ENCODE peak calls at places on chromosomes 5 and 9, in seven cellular contexts. P is osteoblast; M is SK-N-SH; N is heart right ventricle; D is suprapubic skin; Q is Panc1; T is CD8-positive, alpha-beta T cell. R is an unnamed sample.
A peak's percentile ranks its signal among the peaks of the same experiment; 100 is the strongest.

GRCh38 chr5:72531496-72532190 is 24.4 kb upstream of the ZNF366 start:
- DNase-seq in P (no peak), M (no peak), N (no peak), D (no peak), Q (no peak), T (no peak), R (peak; percentile 56)

GRCh38 chr5:61362796-61363364 is 30.8 kb downstream of the ZSWIM6 start:
- DNase-seq in P (no peak), M (no peak), N (no peak), D (no peak), Q (no peak), T (no peak), R (peak; percentile 14)

GRCh38 chr5:143533978-143534763 is 130.7 kb upstream of the NR3C1 start:
- DNase-seq in P (no peak), M (no peak), N (peak; percentile 29), D (no peak), Q (no peak), T (no peak), R (no peak)

GRCh38 chr5:134022333-134022732 is 17.6 kb upstream of the VDAC1 start:
- DNase-seq in P (no peak), M (no peak), N (no peak), D (no peak), Q (no peak), T (no peak), R (no peak)

GRCh38 chr5:69367697-69368279 is 1.5 kb downstream of the AK6 start:
- DNase-seq in P (no peak), M (no peak), N (no peak), D (no peak), Q (no peak), T (no peak), R (no peak)

GRCh38 chr9:88476491-88477271 is 58.3 kb upstream of the NXNL2 start:
- DNase-seq in P (no peak), M (no peak), N (no peak), D (no peak), Q (no peak), T (no peak), R (no peak)

GRCh38 chr5:143013176-143013575 is 243.0 kb downstream of the ARHGAP26 start:
- DNase-seq in P (no peak), M (no peak), N (no peak), D (no peak), Q (no peak), T (no peak), R (no peak)

GRCh38 chr5:15515229-15515628 is 15.2 kb downstream of the FBXL7 start:
- DNase-seq in P (no peak), M (no peak), N (no peak), D (no peak), Q (no peak), T (no peak), R (peak; percentile 11)

GRCh38 chr5:39639618-39640078 is 214.9 kb upstream of the DAB2 start:
- DNase-seq in P (no peak), M (no peak), N (no peak), D (no peak), Q (peak; percentile 58), T (no peak), R (peak; percentile 31)

GRCh38 chr9:91714020-91714721 is 235.9 kb downstream of the ROR2 start:
- DNase-seq in P (peak; percentile 88), M (peak; percentile 75), N (peak; percentile 85), D (no peak), Q (no peak), T (no peak), R (peak; percentile 77)

GRCh38 chr5:97375959-97376358 is 192.9 kb upstream of the RIOK2 start:
- DNase-seq in P (no peak), M (no peak), N (no peak), D (no peak), Q (no peak), T (no peak), R (no peak)

GRCh38 chr5:16147179-16147900 is 32.3 kb downstream of the MARCHF11 start:
- DNase-seq in P (no peak), M (no peak), N (no peak), D (no peak), Q (no peak), T (no peak), R (no peak)

GRCh38 chr9:16704096-16704488 is 166.4 kb downstream of the BNC2 start:
- DNase-seq in P (peak; percentile 80), M (no peak), N (no peak), D (no peak), Q (no peak), T (no peak), R (peak; percentile 45)

GRCh38 chr9:26937816-26938371 is 9.1 kb downstream of the PLAA start:
- DNase-seq in P (no peak), M (no peak), N (no peak), D (no peak), Q (no peak), T (no peak), R (no peak)

GRCh38 chr5:171562822-171563221 is 143.4 kb downstream of the FGF18 start:
- DNase-seq in P (no peak), M (no peak), N (no peak), D (no peak), Q (no peak), T (no peak), R (no peak)

GRCh38 chr9:35096035-35096849 is at the start of gene PIGO:
- DNase-seq in P (peak; percentile 97), M (peak; percentile 92), N (peak; percentile 89), D (peak; percentile 95), Q (no peak), T (peak; percentile 84), R (peak; percentile 83)
- TF ChIP-seq CTCF in P (peak; percentile 73), M (peak; percentile 81), N (peak; percentile 70), D (peak; percentile 60), Q (no peak), T (peak; percentile 75), R (peak; percentile 81)

GRCh38 chr5:180130291-180130869 is 58.8 kb upstream of the RNF130 start:
- DNase-seq in P (peak; percentile 77), M (no peak), N (no peak), D (peak; percentile 61), Q (no peak), T (no peak), R (no peak)

GRCh38 chr5:180128671-180129261 is 57.2 kb upstream of the RNF130 start:
- DNase-seq in P (peak; percentile 65), M (peak; percentile 27), N (no peak), D (peak; percentile 74), Q (no peak), T (no peak), R (no peak)

GRCh38 chr5:180129291-180130190 is 58.0 kb upstream of the RNF130 start:
- DNase-seq in P (peak; percentile 83), M (peak; percentile 19), N (no peak), D (peak; percentile 62), Q (no peak), T (no peak), R (no peak)

GRCh38 chr5:180127682-180128670 is 56.4 kb upstream of the RNF130 start:
- DNase-seq in P (peak; percentile 79), M (peak; percentile 34), N (no peak), D (peak; percentile 54), Q (no peak), T (no peak), R (no peak)

GRCh38 chr5:180126716-180127681 is 55.4 kb upstream of the RNF130 start:
- DNase-seq in P (peak; percentile 95), M (peak; percentile 92), N (peak; percentile 42), D (peak; percentile 69), Q (no peak), T (no peak), R (peak; percentile 8)
- H3K4me3 ChIP-seq in P (no peak overlapping the region), M (peak overlapping the region; percentile 41), N (no peak overlapping the region), D (no peak overlapping the region), Q (peak overlapping the region; percentile 2), T (no peak overlapping the region), R (no peak overlapping the region)

GRCh38 chr9:69876981-69877380 is 56.4 kb downstream of the CFAP95 start:
- DNase-seq in P (no peak), M (no peak), N (no peak), D (no peak), Q (no peak), T (no peak), R (no peak)

GRCh38 chr9:69874301-69875060 is 53.9 kb downstream of the CFAP95 start:
- DNase-seq in P (no peak), M (peak; percentile 24), N (no peak), D (no peak), Q (no peak), T (no peak), R (peak; percentile 33)

GRCh38 chr9:69882998-69883565 is 62.5 kb downstream of the CFAP95 start:
- DNase-seq in P (no peak), M (no peak), N (no peak), D (no peak), Q (no peak), T (no peak), R (no peak)

GRCh38 chr9:69873401-69873950 is 52.9 kb downstream of the CFAP95 start:
- DNase-seq in P (no peak), M (no peak), N (no peak), D (no peak), Q (no peak), T (no peak), R (no peak)

DNA sequence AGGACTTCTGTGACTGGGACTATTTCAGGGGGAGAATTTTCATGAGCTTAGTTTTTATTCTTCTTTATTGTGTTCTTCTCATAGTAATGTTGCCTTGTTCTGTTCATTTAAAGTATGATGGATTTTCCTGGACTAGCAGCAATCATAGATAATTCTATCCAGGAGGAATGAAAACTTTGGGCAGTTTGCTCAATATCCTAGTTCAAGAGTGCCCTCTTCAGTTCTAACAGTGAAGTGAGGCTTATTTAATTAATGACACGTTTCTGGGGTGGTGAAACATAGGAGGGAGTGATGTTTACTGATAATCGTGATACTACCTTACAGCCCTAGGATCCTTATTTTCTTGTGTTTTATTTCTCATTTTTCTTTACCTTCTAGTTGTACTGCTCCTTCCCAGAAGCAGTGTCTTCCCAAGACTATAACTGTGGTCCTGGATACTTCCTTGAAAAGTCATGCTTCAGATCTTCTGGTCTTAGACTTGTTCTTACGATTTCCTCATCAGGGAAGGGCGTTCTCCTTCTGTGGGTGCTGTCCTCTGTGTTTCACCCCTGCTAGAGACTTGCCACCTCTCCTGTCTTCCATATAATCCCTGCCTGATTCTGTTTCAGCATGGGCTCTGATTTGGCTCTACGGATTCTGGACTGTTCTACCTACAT is 57.4 kb downstream of the CFAP95 start:
- DNase-seq in P (peak; percentile 21), M (peak; percentile 11), N (no peak), D (no peak), Q (no peak), T (no peak), R (peak; percentile 68)
- TF ChIP-seq CTCF in P (peak; percentile 63), M (peak; percentile 63), N (peak; percentile 59), D (peak; percentile 26), Q (peak; percentile 48), T (peak; percentile 60), R (peak; percentile 62)

GRCh38 chr9:83986765-83987401 is 6.3 kb downstream of the RMI1 start:
- DNase-seq in P (no peak), M (no peak), N (no peak), D (no peak), Q (no peak), T (no peak), R (no peak)
- H3K4me3 ChIP-seq in P (no peak overlapping the region), M (no peak overlapping the region), N (no peak overlapping the region), D (no peak overlapping the region), Q (no peak overlapping the region), T (no peak overlapping the region), R (no peak overlapping the region)